ENCODE peak calls at places on chromosomes 12 and 14, in ten cellular contexts. W is GM03348; F is upper lobe of right lung; O is Right ventricle myocardium inferior; R is GM04504; Z is stimulated activated CD8-positive, alpha-beta memory T cell treated with anti-CD3 and anti-CD28 coated beads, Interleukin-15, amount 100 ng/mL, for 48 hours; B is NCI-H1105 treated with DMSO at 0.1 percent for 48 hours; J is germinal center; L is HT1080; P is kidney tubule cell. U is an unnamed sample.

GRCh38 chr12:27260746-27261145 is 16.7 kb downstream of the STK38L start:
- DNase-seq in W (peak), F (no peak), O (no peak), R (no peak), Z (no peak), B (no peak), J (no peak), L (no peak), P (no peak), U (no peak)

GRCh38 chr12:109946913-109947312 is 46.8 kb downstream of the TCHP start:
- DNase-seq in W (no peak), F (no peak), O (no peak), R (no peak), Z (no peak), B (no peak), J (no peak), L (no peak), P (no peak), U (no peak)

GRCh38 chr14:90681889-90682429 is 134.3 kb downstream of the TTC7B start:
- DNase-seq in W (no peak), F (no peak), O (no peak), R (no peak), Z (no peak), B (no peak), J (no peak), L (no peak), P (peak), U (no peak)

GRCh38 chr12:88834226-88834625 is 254.0 kb upstream of the KITLG start:
- DNase-seq in W (no peak), F (no peak), O (no peak), R (no peak), Z (no peak), B (no peak), J (no peak), L (peak), P (peak), U (no peak)

GRCh38 chr12:26195641-26196423 is 459 bp downstream of the SSPN start:
- DNase-seq in W (peak), F (peak), O (peak), R (no peak), Z (no peak), B (peak), J (peak), L (no peak), P (peak), U (no peak)

GRCh38 chr12:120361506-120362208 is 7.3 kb downstream of the MSI1 start:
- DNase-seq in W (peak), F (no peak), O (no peak), R (peak), Z (no peak), B (peak), J (peak), L (no peak), P (peak), U (peak)

GRCh38 chr12:22306311-22306710 is 28.2 kb downstream of the ST8SIA1 start:
- DNase-seq in W (no peak), F (no peak), O (no peak), R (no peak), Z (no peak), B (no peak), J (no peak), L (no peak), P (no peak), U (no peak)

GRCh38 chr14:91331761-91332447 is 85.7 kb downstream of the CCDC88C start:
- DNase-seq in W (no peak), F (peak), O (peak), R (no peak), Z (no peak), B (no peak), J (no peak), L (no peak), P (no peak), U (no peak)

GRCh38 chr12:32596031-32596430 is 83.1 kb upstream of the DNM1L start:
- DNase-seq in W (no peak), F (no peak), O (no peak), R (no peak), Z (no peak), B (no peak), J (no peak), L (no peak), P (no peak), U (no peak)

GRCh38 chr12:91576432-91576831 is 393.8 kb upstream of the DCN start:
- DNase-seq in W (no peak), F (no peak), O (no peak), R (no peak), Z (no peak), B (no peak), J (no peak), L (no peak), P (no peak), U (no peak)

GRCh38 chr12:116613256-116613655 is 54.1 kb downstream of the MAP1LC3B2 start:
- DNase-seq in W (no peak), F (no peak), O (no peak), R (no peak), Z (no peak), B (no peak), J (no peak), L (no peak), P (no peak), U (no peak)